ENCODE peak calls at places on chromosomes 11 and 22, in five cellular contexts. G is IMR-90, T is thoracic aorta, F is Caco-2, L is transverse colon. C is an unnamed sample.
A peak's percentile ranks its signal among the peaks of the same experiment; 100 is the strongest.

GRCh38 chr22:32795214-32795596 is 6.3 kb upstream of the TIMP3 start:
- DNase-seq in F (no peak), L (no peak), T (no peak), G (no peak), C (no peak)

GRCh38 chr11:34626393-34626792 is 5.5 kb downstream of the EHF start:
- DNase-seq in F (no peak), T (no peak), G (peak; percentile 6), L (no peak), C (no peak)

GRCh38 chr11:6377902-6378694 is 12.2 kb upstream of the SMPD1 start:
- DNase-seq in T (no peak), F (no peak), L (no peak), G (no peak), C (no peak)

GRCh38 chr22:45317551-45318167 is 7.9 kb downstream of the FAM118A start:
- DNase-seq in G (peak; percentile 37), F (no peak), L (peak; percentile 62), T (peak; percentile 67), C (no peak)

GRCh38 chr11:10674991-10675440 is 18.5 kb downstream of the IRAG1 start:
- DNase-seq in L (no peak), F (no peak), G (no peak), T (peak; percentile 64), C (no peak)

GRCh38 chr22:19523240-19524169 is 705 bp downstream of the CLDN5 start:
- DNase-seq in G (peak; percentile 9), F (no peak), L (no peak), T (no peak), C (peak; percentile 5)

GRCh38 chr11:47924184-47924671 is 56.1 kb upstream of the PTPRJ start:
- DNase-seq in T (no peak), G (peak; percentile 86), L (no peak), F (peak; percentile 63), C (no peak)

GRCh38 chr11:64518928-64519327 is 72.1 kb upstream of the SLC22A12 start:
- DNase-seq in T (no peak), L (no peak), F (no peak), G (no peak), C (no peak)

GRCh38 chr22:26942301-26942927 is 285.0 kb downstream of the MIAT start:
- DNase-seq in T (no peak), L (no peak), F (no peak), G (no peak), C (no peak)

GRCh38 chr22:29359469-29359868 is 28.9 kb downstream of the AP1B1 start:
- DNase-seq in G (peak; percentile 53), F (peak; percentile 59), L (peak; percentile 57), T (no peak), C (no peak)

GRCh38 chr22:41365425-41365824 is 16.3 kb upstream of the TEF start:
- DNase-seq in T (no peak), G (no peak), L (no peak), F (no peak), C (no peak)

GRCh38 chr11:62069961-62070919 is 53.6 kb upstream of the INCENP start:
- DNase-seq in T (no peak), L (no peak), G (no peak), F (no peak), C (no peak)

GRCh38 chr22:19816372-19817119 is 38.1 kb downstream of the GNB1L start:
- DNase-seq in T (no peak), F (no peak), G (no peak), L (no peak), C (no peak)

GRCh38 chr11:46570790-46571398 is 22.9 kb downstream of the AMBRA1 start:
- DNase-seq in G (no peak), T (no peak), L (no peak), F (no peak), C (no peak)

GRCh38 chr11:93655047-93655446 is 6.4 kb upstream of the CEP295 start:
- DNase-seq in G (no peak), L (no peak), T (no peak), F (no peak), C (no peak)

GRCh38 chr22:49962751-49963646 is 2.4 kb downstream of the PIM3 start:
- DNase-seq in T (no peak), L (peak; percentile 25), F (no peak), G (no peak), C (no peak)

GRCh38 chr11:131302831-131303230 is 67.6 kb upstream of the NTM start:
- DNase-seq in F (no peak), L (no peak), G (no peak), T (no peak), C (no peak)

GRCh38 chr11:25970726-25971508 is 361.0 kb upstream of the ANO3 start:
- DNase-seq in L (no peak), G (no peak), F (peak; percentile 6), T (no peak), C (no peak)

GRCh38 chr22:36201630-36202312 is at the start of gene APOL4:
- DNase-seq in L (peak; percentile 66), T (peak; percentile 15), G (no peak), F (no peak), C (no peak)

GRCh38 chr22:37193629-37194191 is 5.7 kb upstream of the C1QTNF6 start:
- DNase-seq in G (peak; percentile 36), L (peak; percentile 39), T (no peak), F (no peak), C (peak; percentile 45)

GRCh38 chr22:17056058-17056457 is 28.7 kb upstream of the IL17RA start:
- DNase-seq in G (no peak), T (no peak), F (no peak), L (no peak), C (no peak)

GRCh38 chr11:86636275-86636674 is 36.1 kb downstream of the ME3 start:
- DNase-seq in L (no peak), G (peak; percentile 31), T (no peak), F (no peak), C (no peak)

GRCh38 chr11:60900673-60901404 is 5.5 kb downstream of the PRPF19 start:
- DNase-seq in G (no peak), T (no peak), L (no peak), F (no peak), C (no peak)

GRCh38 chr22:41596776-41597634 is 7.4 kb upstream of the PMM1 start:
- DNase-seq in L (peak; percentile 70), F (peak; percentile 64), G (peak; percentile 37), T (no peak), C (peak; percentile 19)

GRCh38 chr11:123145220-123145619 is 49.8 kb downstream of the CLMP start:
- DNase-seq in F (no peak), T (peak; percentile 28), L (no peak), G (peak; percentile 87), C (no peak)

GRCh38 chr11:36540998-36541397 is 26.8 kb upstream of the RAG1 start:
- DNase-seq in T (no peak), L (peak; percentile 51), F (peak; percentile 32), G (peak; percentile 45), C (no peak)

GRCh38 chr11:122081073-122081472 is 34.9 kb downstream of the BLID start:
- DNase-seq in G (peak; percentile 15), L (no peak), F (no peak), T (no peak), C (no peak)

GRCh38 chr11:133842053-133842452 is 3.3 kb downstream of the SPATA19 start:
- DNase-seq in L (no peak), G (no peak), T (no peak), F (no peak), C (no peak)

GRCh38 chr11:133843454-133843987 is 1.8 kb downstream of the SPATA19 start:
- DNase-seq in G (no peak), F (no peak), L (no peak), T (no peak), C (no peak)

GRCh38 chr11:133842730-133843129 is 2.6 kb downstream of the SPATA19 start:
- DNase-seq in T (no peak), G (no peak), F (no peak), L (no peak), C (no peak)

GRCh38 chr11:133845413-133845812 is at the start of gene SPATA19:
- DNase-seq in G (no peak), F (no peak), L (no peak), T (no peak), C (no peak)

DNA sequence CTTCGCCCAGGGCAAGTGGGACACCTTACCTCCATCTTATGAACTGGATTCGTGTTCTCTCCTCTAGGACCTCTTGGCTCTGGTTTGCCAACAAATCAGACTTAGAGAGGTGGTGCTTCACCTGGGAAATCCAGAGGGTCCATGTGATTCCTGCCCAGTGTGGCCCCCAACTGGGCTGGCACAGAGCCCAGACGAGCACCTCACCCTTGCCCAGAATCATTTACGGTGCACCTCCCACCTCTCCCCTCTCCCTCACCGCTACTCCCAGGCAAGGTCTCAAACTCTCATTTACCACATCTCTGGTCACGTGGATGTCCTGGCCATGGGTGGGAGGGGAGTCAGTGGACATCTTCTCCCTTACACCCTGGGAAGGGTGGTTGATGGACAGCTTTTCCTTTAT is 1.1 kb downstream of the SPATA19 start:
- DNase-seq in F (no peak), L (no peak), T (no peak), G (no peak), C (no peak)
- H3K27me3 ChIP-seq in F (no peaks in the 10 kb centered on the region), L (no peaks in the 10 kb centered on the region), T (no peaks in the 10 kb centered on the region), G (no peaks in the 10 kb centered on the region), C (no peaks in the 10 kb centered on the region)

GRCh38 chr11:109794501-109794900 is 298.7 kb upstream of the ZC3H12C start:
- DNase-seq in L (no peak), G (peak; percentile 10), F (no peak), T (no peak), C (no peak)

GRCh38 chr11:109799604-109800003 is 293.6 kb upstream of the ZC3H12C start:
- DNase-seq in F (no peak), L (no peak), G (no peak), T (no peak), C (no peak)

GRCh38 chr11:109795234-109795633 is 298.0 kb upstream of the ZC3H12C start:
- DNase-seq in G (peak; percentile 59), T (no peak), F (no peak), L (no peak), C (no peak)

GRCh38 chr11:109796253-109796652 is 296.9 kb upstream of the ZC3H12C start:
- DNase-seq in F (no peak), L (no peak), G (no peak), T (no peak), C (no peak)

GRCh38 chr11:109798521-109798920 is 294.7 kb upstream of the ZC3H12C start:
- DNase-seq in G (peak; percentile 5), L (no peak), T (no peak), F (no peak), C (no peak)
- H3K4me1 ChIP-seq in G (no peaks in the 10 kb centered on the region), L (no peaks in the 10 kb centered on the region), T (no peaks in the 10 kb centered on the region), F (no peaks in the 10 kb centered on the region), C (no peaks in the 10 kb centered on the region)

GRCh38 chr11:127816959-127817358 is 770.4 kb downstream of the ETS1 start:
- DNase-seq in L (no peak), F (no peak), G (no peak), T (no peak), C (no peak)
- H3K4me3 ChIP-seq in L (no peak overlapping the region), F (no peak overlapping the region), G (no peak overlapping the region), T (no peak overlapping the region), C (no peak overlapping the region)

GRCh38 chr22:22587577-22588188 is 28.6 kb upstream of the PRAME start:
- DNase-seq in L (no peak), F (no peak), G (no peak), T (no peak), C (no peak)

GRCh38 chr22:22584722-22585121 is 25.7 kb upstream of the PRAME start:
- DNase-seq in L (no peak), F (no peak), T (no peak), G (no peak), C (no peak)

GRCh38 chr22:22591348-22592299 is 32.6 kb upstream of the PRAME start:
- DNase-seq in G (peak; percentile 13), L (no peak), T (no peak), F (no peak), C (no peak)

GRCh38 chr22:22590136-22590891 is 31.2 kb upstream of the PRAME start:
- DNase-seq in F (no peak), G (no peak), L (no peak), T (no peak), C (no peak)

GRCh38 chr22:22588485-22589164 is 29.6 kb upstream of the PRAME start:
- DNase-seq in F (no peak), T (no peak), L (no peak), G (no peak), C (no peak)
- H3K27me3 ChIP-seq in F (no peaks in the 10 kb centered on the region), T (no peaks in the 10 kb centered on the region), L (peaks cover 22% of the 10 kb centered on the region), G (peaks cover 12% of the 10 kb centered on the region), C (no peaks in the 10 kb centered on the region)